ENCODE peak calls at places on chromosomes 1 and 21, in five cellular contexts. A, R, F, D and O are unnamed samples.

GRCh38 chr1:228801068-228801467 is 65.8 kb downstream of the RHOU start:
- ATAC-seq in D (no peak), R (no peak), F (no peak), A (no peak), O (no peak)

GRCh38 chr1:54664364-54664763 is 22.8 kb downstream of the MROH7 start:
- ATAC-seq in A (no peak), D (no peak), F (no peak), R (no peak), O (no peak)

GRCh38 chr1:172041689-172042088 is 200.4 kb downstream of the DNM3 start:
- ATAC-seq in A (no peak), F (no peak), D (no peak), R (no peak), O (peak; percentile 69)

GRCh38 chr21:31509108-31510017 is 150.1 kb upstream of the SOD1 start:
- ATAC-seq in R (peak; percentile 87), F (peak; percentile 84), A (no peak), D (no peak), O (no peak)

GRCh38 chr1:11314959-11315358 is 42.0 kb downstream of the UBIAD1 start:
- ATAC-seq in D (no peak), A (no peak), F (no peak), R (no peak), O (no peak)

GRCh38 chr1:201142011-201142853 is 12.0 kb downstream of the TMEM9 start:
- ATAC-seq in R (no peak), F (no peak), A (no peak), D (no peak), O (peak; percentile 27)

GRCh38 chr1:207987164-207987563 is 76.2 kb upstream of the CD34 start:
- ATAC-seq in D (no peak), A (no peak), F (no peak), R (no peak), O (no peak)

GRCh38 chr1:37410815-37411214 is 63.6 kb upstream of the ZC3H12A start:
- ATAC-seq in F (no peak), A (no peak), D (no peak), R (no peak), O (no peak)

GRCh38 chr1:248890549-248891498 is 15.2 kb upstream of the PGBD2 start:
- ATAC-seq in F (no peak), R (no peak), A (no peak), D (no peak), O (no peak)

GRCh38 chr1:40270152-40270834 is 12.3 kb downstream of the ZMPSTE24 start:
- ATAC-seq in R (peak; percentile 41), F (no peak), D (no peak), A (no peak), O (no peak)

GRCh38 chr1:154886281-154887036 is 16.4 kb upstream of the KCNN3 start:
- ATAC-seq in F (no peak), A (no peak), D (no peak), R (no peak), O (no peak)

GRCh38 chr1:58249729-58250586 is 296.6 kb downstream of the OMA1 start:
- ATAC-seq in F (no peak), D (no peak), R (no peak), A (peak; percentile 71), O (no peak)

GRCh38 chr1:150912623-150913022 is 13.5 kb upstream of the SETDB1 start:
- ATAC-seq in F (no peak), D (no peak), R (no peak), A (no peak), O (no peak)

GRCh38 chr1:12477936-12478611 is 139.9 kb downstream of the DHRS3 start:
- ATAC-seq in R (peak; percentile 88), D (peak; percentile 68), F (peak; percentile 35), A (peak; percentile 63), O (peak; percentile 79)

GRCh38 chr1:8570435-8570834 is 247.0 kb downstream of the RERE start:
- ATAC-seq in R (no peak), A (no peak), F (no peak), D (no peak), O (no peak)

GRCh38 chr1:77668924-77669449 is 13.5 kb downstream of the ZZZ3 start:
- ATAC-seq in D (no peak), A (no peak), R (no peak), F (no peak), O (no peak)

GRCh38 chr1:21379571-21379970 is 60.4 kb upstream of the NBPF3 start:
- ATAC-seq in A (no peak), F (no peak), R (peak; percentile 86), D (no peak), O (no peak)

GRCh38 chr1:22611530-22611947 is 24.9 kb upstream of the C1QA start:
- ATAC-seq in R (peak; percentile 53), A (no peak), F (no peak), D (no peak), O (no peak)

GRCh38 chr1:166956872-166957271 is 18.5 kb downstream of the ILDR2 start:
- ATAC-seq in R (no peak), F (no peak), D (no peak), A (no peak), O (no peak)

GRCh38 chr1:83113686-83114085 is 885.2 kb downstream of the TTLL7 start:
- ATAC-seq in R (no peak), D (no peak), F (no peak), A (no peak), O (no peak)

GRCh38 chr1:204989266-204990058 is 53.5 kb upstream of the CNTN2 start:
- ATAC-seq in R (peak; percentile 91), A (peak; percentile 68), F (peak; percentile 76), D (peak; percentile 82), O (peak; percentile 84)

GRCh38 chr21:37688952-37689659 is 227.2 kb downstream of the KCNJ6 start:
- ATAC-seq in D (no peak), R (no peak), A (no peak), F (no peak), O (no peak)